ENCODE peak calls at places on chromosomes 16 and 17, in five cellular contexts. N is HepG2, K is K562, J is H1, W is HCT116. Q is an unnamed sample.

GRCh38 chr17:17751489-17751995 is 70.3 kb downstream of the RAI1 start:
- DNase-seq in J (no peak), K (no peak), W (no peak), N (no peak), Q (no peak)

GRCh38 chr16:57791156-57791902 is 11.0 kb downstream of the KIFC3 start:
- DNase-seq in J (no peak), N (no peak), W (no peak), K (no peak), Q (no peak)

GRCh38 chr16:17211797-17212196 is 259.0 kb downstream of the XYLT1 start:
- DNase-seq in J (peak), W (peak), K (peak), N (peak), Q (peak)

GRCh38 chr17:58333396-58334207 is 5.0 kb upstream of the TSPOAP1 start:
- DNase-seq in K (no peak), N (no peak), J (no peak), W (no peak), Q (peak)

GRCh38 chr16:50478021-50478772 is 70.0 kb upstream of the NKD1 start:
- DNase-seq in N (no peak), K (no peak), J (no peak), W (no peak), Q (no peak)

GRCh38 chr17:40069751-40070643 is 7.2 kb downstream of the THRA start:
- DNase-seq in W (no peak), N (no peak), J (no peak), K (peak), Q (no peak)

GRCh38 chr17:1482686-1483445 is 9.6 kb downstream of the MYO1C start:
- DNase-seq in W (no peak), N (no peak), K (no peak), J (no peak), Q (no peak)

GRCh38 chr17:17070931-17071330 is 28.7 kb downstream of the MPRIP start:
- DNase-seq in K (no peak), J (no peak), W (no peak), N (no peak), Q (peak)

GRCh38 chr17:9696279-9697044 is 51.1 kb downstream of the USP43 start:
- DNase-seq in J (peak), N (no peak), W (no peak), K (no peak), Q (no peak)

GRCh38 chr16:60310836-60311445 is 1576.8 kb upstream of the GOT2 start:
- DNase-seq in N (no peak), W (no peak), K (no peak), J (no peak), Q (no peak)

GRCh38 chr16:87829988-87830672 is 39.2 kb downstream of the SLC7A5 start:
- DNase-seq in J (no peak), N (no peak), W (no peak), K (no peak), Q (no peak)

GRCh38 chr17:42667088-42667951 is 8.2 kb downstream of the TUBG2 start:
- DNase-seq in K (no peak), J (no peak), N (peak), W (peak), Q (no peak)

GRCh38 chr17:1787301-1787902 is 25.5 kb downstream of the SERPINF1 start:
- DNase-seq in N (peak), W (peak), K (no peak), J (no peak), Q (no peak)

DNA sequence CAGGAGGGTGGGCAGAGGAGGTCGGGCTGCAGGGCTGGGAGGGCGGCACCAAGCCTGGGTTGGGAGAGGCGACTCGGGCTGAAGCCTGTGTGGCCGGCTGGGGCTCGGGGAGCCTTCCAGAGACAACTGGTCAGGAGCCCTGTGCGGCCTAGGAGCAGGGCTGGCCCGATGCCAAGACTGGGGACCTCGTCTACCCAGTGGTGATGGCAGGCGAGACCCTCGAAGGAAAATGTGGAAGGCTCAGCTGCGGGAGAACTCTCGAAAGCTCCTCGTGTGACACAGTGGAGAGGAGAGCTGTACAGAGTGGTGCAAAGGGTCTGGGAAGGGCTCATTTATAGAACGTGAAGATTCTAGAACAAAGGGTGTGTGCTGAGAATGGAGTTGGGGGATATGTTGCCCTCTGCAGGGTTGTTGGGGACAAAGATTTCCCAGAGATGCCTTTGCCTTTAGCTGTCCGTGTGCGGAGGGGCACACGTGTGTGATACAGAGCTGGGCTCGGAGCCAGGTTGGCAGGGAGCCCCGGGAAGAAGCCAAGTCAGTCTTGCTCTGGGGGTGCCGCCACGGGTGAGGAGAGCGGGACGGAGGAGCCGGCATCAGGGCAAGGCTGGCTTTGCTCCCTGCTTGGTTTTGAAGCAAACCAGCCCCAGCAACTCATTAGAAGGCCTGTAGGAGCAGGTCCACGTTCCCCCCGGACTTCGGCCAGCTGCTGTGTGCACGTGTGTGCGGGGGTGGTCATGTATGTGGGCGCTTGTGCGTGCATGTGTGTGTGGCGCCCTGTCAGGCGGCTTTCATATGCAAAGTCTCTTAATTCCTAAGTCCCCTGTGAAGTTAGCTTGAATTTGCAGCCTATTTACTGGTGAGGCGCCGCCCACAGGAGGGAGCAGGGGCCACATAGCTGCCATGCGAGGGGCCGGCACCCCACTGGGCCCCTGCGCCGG is 132.4 kb upstream of the CHMP6 start:
- DNase-seq in W (no peak), N (no peak), J (no peak), K (no peak), Q (no peak)
- TF ChIP-seq ATF3 in W (no peak), N (no peak), J (no peak), K (no peak), Q (no peak)

GRCh38 chr17:37503148-37503547 is 13.5 kb downstream of the DUSP14 start:
- DNase-seq in W (no peak), K (no peak), N (no peak), J (no peak), Q (no peak)

GRCh38 chr17:37505333-37505732 is 15.6 kb downstream of the DUSP14 start:
- DNase-seq in W (no peak), N (no peak), J (no peak), K (no peak), Q (no peak)

GRCh38 chr17:37506678-37507077 is 17.0 kb downstream of the DUSP14 start:
- DNase-seq in W (peak), K (peak), J (peak), N (peak), Q (peak)

GRCh38 chr17:37500378-37500777 is 10.7 kb downstream of the DUSP14 start:
- DNase-seq in J (no peak), W (no peak), K (no peak), N (no peak), Q (no peak)

DNA sequence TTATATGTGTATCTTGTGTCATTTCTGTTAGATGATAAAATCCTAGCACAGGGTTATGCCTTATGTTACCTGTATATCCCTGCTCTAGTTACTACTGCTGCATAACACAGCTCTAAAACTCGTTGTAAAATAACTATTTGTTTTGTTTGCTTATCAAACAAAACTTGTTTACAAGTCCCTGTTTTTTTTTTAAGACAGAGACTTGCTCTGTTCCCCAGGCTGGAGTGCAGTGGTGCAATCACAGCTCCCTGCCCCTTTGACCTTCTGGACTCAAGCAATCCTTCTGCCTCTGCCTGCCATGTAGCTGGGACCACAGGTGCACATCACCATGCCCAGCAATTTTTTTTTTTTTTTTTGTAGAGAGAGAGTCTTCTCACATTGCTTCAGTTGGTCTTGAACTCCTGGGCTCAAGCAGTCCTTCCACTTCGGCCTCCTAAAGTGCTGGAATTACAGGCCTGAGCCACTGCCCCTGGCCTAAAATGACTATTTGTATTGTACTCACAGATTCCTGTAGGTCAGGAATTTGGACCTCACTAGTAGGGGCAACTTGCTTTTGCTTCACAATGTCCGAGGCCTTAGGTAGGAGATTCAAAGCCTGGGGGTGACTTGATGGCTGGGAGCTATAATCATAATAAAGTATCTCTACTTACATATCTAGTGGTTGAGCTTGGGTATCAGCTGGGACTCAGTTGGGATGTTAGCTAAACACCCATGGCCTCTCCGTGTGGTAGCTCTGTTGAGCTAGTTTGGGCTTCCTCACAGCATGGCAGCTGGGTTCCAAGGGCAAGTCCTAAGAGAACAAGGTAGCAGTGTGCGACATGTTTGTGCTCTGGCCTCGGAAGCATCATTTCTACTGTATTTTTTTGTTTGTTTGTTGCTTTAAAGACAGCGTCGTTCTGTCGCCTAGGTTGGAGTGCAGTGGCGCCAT is 12.6 kb downstream of the DUSP14 start:
- DNase-seq in N (peak), J (no peak), W (no peak), K (no peak), Q (no peak)
- TF ChIP-seq ATF3 in N (peak), J (no peak), W (no peak), K (no peak), Q (no peak)

GRCh38 chr16:86734559-86735480 is 156.5 kb downstream of the FOXL1 start:
- DNase-seq in J (no peak), W (no peak), K (no peak), N (no peak), Q (no peak)

GRCh38 chr16:86730597-86730996 is 152.2 kb downstream of the FOXL1 start:
- DNase-seq in W (no peak), N (no peak), J (no peak), K (no peak), Q (no peak)

GRCh38 chr16:86733526-86734254 is 155.3 kb downstream of the FOXL1 start:
- DNase-seq in N (no peak), W (no peak), K (no peak), J (no peak), Q (peak)

GRCh38 chr16:86730086-86730485 is 151.7 kb downstream of the FOXL1 start:
- DNase-seq in W (no peak), K (no peak), J (no peak), N (no peak), Q (no peak)

GRCh38 chr16:86732621-86733297 is 154.4 kb downstream of the FOXL1 start:
- DNase-seq in N (no peak), K (no peak), W (no peak), J (peak), Q (peak)
- TF ChIP-seq ATF3 in N (no peak), K (no peak), W (no peak), J (no peak), Q (no peak)

GRCh38 chr16:85921026-85921425 is 22.1 kb downstream of the IRF8 start:
- DNase-seq in W (no peak), N (no peak), K (no peak), J (no peak), Q (no peak)
- TF ChIP-seq ATF3 in W (no peak), N (no peak), K (no peak), J (no peak), Q (no peak)

GRCh38 chr16:2520784-2521577 is 810 bp downstream of the AMDHD2 start:
- DNase-seq in N (peak), J (no peak), K (peak), W (no peak), Q (no peak)
- TF ChIP-seq ATF3 in N (no peak), J (no peak), K (no peak), W (no peak), Q (no peak)

GRCh38 chr16:85354623-85355514 is 242.6 kb upstream of the CIBAR2 start:
- DNase-seq in N (no peak), K (peak), J (no peak), W (no peak), Q (no peak)
- TF ChIP-seq ATF3 in N (no peak), K (no peak), J (no peak), W (no peak), Q (no peak)

GRCh38 chr17:32875904-32876413 is 965 bp downstream of the MYO1D start:
- DNase-seq in K (no peak), J (no peak), N (no peak), W (no peak), Q (no peak)

GRCh38 chr17:32875230-32875903 is 1.6 kb downstream of the MYO1D start:
- DNase-seq in K (no peak), J (no peak), W (no peak), N (no peak), Q (no peak)

GRCh38 chr17:32877164-32877764 is 340 bp upstream of the MYO1D start:
- DNase-seq in K (peak), N (peak), J (peak), W (peak), Q (peak)

GRCh38 chr17:32878211-32878610 is 1.3 kb upstream of the MYO1D start:
- DNase-seq in J (no peak), W (no peak), K (no peak), N (no peak), Q (no peak)

DNA sequence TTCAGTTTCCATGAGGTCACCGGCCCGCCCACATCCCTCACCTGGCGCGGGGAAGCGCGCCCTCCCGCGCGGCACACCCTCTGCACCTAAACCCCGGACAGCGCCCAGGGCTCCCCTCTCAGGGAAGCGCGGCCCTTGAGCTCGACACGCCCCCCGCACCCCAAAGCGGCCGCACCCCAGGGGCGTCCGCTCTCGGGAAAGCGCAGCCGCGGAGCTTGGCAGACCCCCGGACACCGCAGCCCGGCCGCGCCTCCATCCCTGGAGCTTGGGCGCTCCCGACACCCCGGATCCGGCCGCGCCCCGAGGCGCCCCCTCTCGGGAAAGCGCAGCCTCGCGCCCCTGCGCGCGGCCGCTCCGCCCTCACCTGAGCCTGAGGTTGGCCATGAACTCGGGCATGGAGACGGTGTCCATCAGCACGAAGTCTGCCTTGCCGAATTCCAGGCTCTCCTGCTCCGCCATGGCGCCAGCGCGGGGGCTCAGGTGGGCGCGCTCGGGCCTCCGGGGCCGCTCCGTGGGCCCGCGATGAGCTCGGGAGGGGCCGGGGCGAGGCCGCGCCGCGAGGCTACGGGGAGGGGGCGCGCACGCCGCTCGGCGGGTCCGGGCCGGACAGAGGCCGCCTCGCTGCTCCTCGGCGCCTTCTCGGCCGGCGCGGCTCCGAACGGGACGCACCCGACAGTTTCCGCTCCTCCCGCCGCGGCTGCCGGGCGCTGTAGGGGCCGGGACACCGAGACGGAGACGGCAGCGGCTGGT is at the start of gene MYO1D:
- DNase-seq in J (peak), W (peak), N (peak), K (peak), Q (peak)
- TF ChIP-seq ATF3 in J (no peak), W (no peak), N (no peak), K (peak), Q (no peak)

GRCh38 chr17:29712677-29713076 is 90.0 kb upstream of the CORO6 start:
- DNase-seq in N (no peak), J (no peak), K (no peak), W (no peak), Q (no peak)

GRCh38 chr17:29714146-29714545 is 91.4 kb upstream of the CORO6 start:
- DNase-seq in N (no peak), W (no peak), K (no peak), J (no peak), Q (no peak)

GRCh38 chr17:29715680-29716079 is 93.0 kb upstream of the CORO6 start:
- DNase-seq in K (no peak), N (no peak), J (no peak), W (no peak), Q (no peak)

GRCh38 chr17:29711588-29712385 is 89.1 kb upstream of the CORO6 start:
- DNase-seq in K (no peak), J (no peak), W (no peak), N (no peak), Q (no peak)

DNA sequence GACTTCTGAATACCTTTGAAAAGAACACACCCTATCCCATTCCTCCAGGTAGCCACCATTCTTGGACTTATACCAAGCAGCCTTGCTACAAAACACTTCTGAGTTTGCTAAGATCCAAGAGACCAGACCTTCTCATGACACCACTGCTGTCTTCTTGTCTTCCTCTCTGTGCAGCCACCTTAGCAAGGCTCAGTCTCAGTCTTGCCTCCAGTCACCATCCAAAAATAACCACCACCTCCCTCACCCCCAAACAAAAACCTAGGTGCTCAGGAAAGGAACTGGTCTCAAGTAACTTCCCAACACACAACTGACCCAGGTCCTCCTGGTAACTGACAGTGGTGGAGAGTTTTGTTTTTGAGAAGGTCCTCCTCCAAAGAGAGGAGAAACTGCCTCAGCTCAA is 90.9 kb upstream of the CORO6 start:
- DNase-seq in N (no peak), J (no peak), W (no peak), K (no peak), Q (no peak)
- TF ChIP-seq ATF3 in N (no peak), J (no peak), W (no peak), K (no peak), Q (no peak)